ENCODE peak calls at places on chromosomes 13 and 19, in ten cellular contexts. K is GM23248, X is breast epithelium, E is psoas muscle, B is IMR-90, R is GM12878, H is SK-N-SH, Y is pancreas, M is uterus, V is endodermal cell. C is an unnamed sample. For H3K4me1 and H3K27me3, the result is how much of the 10 kb centered on the place peaks cover.

GRCh38 chr19:5561559-5561958 is 6.2 kb downstream of the TINCR start:
- DNase-seq in X (no peak), V (peak), Y (no peak), R (no peak), E (no peak), H (peak), K (no peak), M (no peak), B (no peak), C (no peak)

GRCh38 chr13:50230365-50230978 is 215.2 kb downstream of the KCNRG start:
- DNase-seq in R (no peak), Y (no peak), K (peak), X (no peak), B (peak), V (no peak), H (no peak), E (no peak), M (no peak), C (no peak)

GRCh38 chr13:75968103-75968838 is 332.1 kb downstream of the LMO7 start:
- DNase-seq in K (peak), H (no peak), E (no peak), V (no peak), R (no peak), B (peak), Y (no peak), X (no peak), M (no peak), C (no peak)

GRCh38 chr19:8489591-8490394 is 12.6 kb downstream of the PRAM1 start:
- DNase-seq in X (no peak), K (no peak), R (no peak), Y (no peak), H (no peak), E (no peak), M (no peak), B (no peak), V (peak), C (no peak)

GRCh38 chr13:50626031-50626643 is 217.4 kb downstream of the DLEU7 start:
- DNase-seq in V (no peak), B (no peak), E (no peak), H (no peak), M (no peak), Y (no peak), R (no peak), K (peak), X (no peak), C (no peak)

GRCh38 chr13:110702089-110702488 is 3.8 kb downstream of the CARS2 start:
- DNase-seq in M (no peak), V (no peak), H (no peak), Y (no peak), X (no peak), K (peak), B (no peak), E (no peak), R (no peak), C (no peak)

GRCh38 chr19:58330458-58330857 is 3.7 kb downstream of the ZSCAN22 start:
- DNase-seq in Y (no peak), H (no peak), X (no peak), V (no peak), B (peak), K (peak), E (no peak), R (no peak), M (no peak), C (no peak)

GRCh38 chr13:53501387-53501786 is 472.8 kb downstream of the OLFM4 start:
- DNase-seq in M (no peak), B (no peak), E (no peak), K (no peak), R (no peak), V (no peak), X (no peak), H (no peak), Y (no peak), C (no peak)

GRCh38 chr13:113393226-113393571 is 29.3 kb upstream of the GRTP1 start:
- DNase-seq in E (no peak), K (peak), Y (no peak), R (no peak), B (no peak), H (no peak), V (no peak), X (no peak), M (no peak), C (no peak)

GRCh38 chr13:76014618-76015315 is 378.6 kb downstream of the LMO7 start:
- DNase-seq in M (no peak), H (no peak), K (peak), X (no peak), Y (no peak), E (no peak), B (peak), V (no peak), R (no peak), C (no peak)

GRCh38 chr19:13838943-13839192 is 38.1 kb upstream of the NANOS3 start:
- DNase-seq in V (peak), H (peak), E (no peak), Y (no peak), X (no peak), R (no peak), B (no peak), M (peak), K (no peak), C (no peak)

GRCh38 chr13:59687028-59687427 is 476.7 kb downstream of the DIAPH3 start:
- DNase-seq in V (no peak), H (peak), K (no peak), X (no peak), E (no peak), B (no peak), M (no peak), Y (no peak), R (no peak), C (no peak)

GRCh38 chr19:50453243-50453642 is 20.6 kb downstream of the MYBPC2 start:
- DNase-seq in B (no peak), X (no peak), M (no peak), V (no peak), H (no peak), R (no peak), E (no peak), Y (no peak), K (no peak), C (no peak)

GRCh38 chr19:17348700-17349099 is 11.3 kb downstream of the GTPBP3 start:
- DNase-seq in R (no peak), Y (peak), V (peak), E (peak), H (peak), M (peak), K (peak), B (peak), X (no peak), C (no peak)

GRCh38 chr13:72430923-72431322 is 296.5 kb downstream of the MZT1 start:
- DNase-seq in Y (no peak), R (no peak), B (no peak), M (no peak), E (no peak), X (no peak), V (peak), K (no peak), H (no peak), C (no peak)

GRCh38 chr13:60043262-60043661 is 120.5 kb downstream of the DIAPH3 start:
- DNase-seq in V (no peak), R (no peak), B (peak), X (no peak), H (peak), Y (no peak), M (no peak), K (no peak), E (no peak), C (no peak)

GRCh38 chr19:51882518-51882917 is 5.2 kb downstream of the ZNF577 start:
- DNase-seq in Y (no peak), B (no peak), H (no peak), M (no peak), K (no peak), V (no peak), R (no peak), E (no peak), X (no peak), C (no peak)

GRCh38 chr19:40576585-40577451 is at the start of gene SHKBP1:
- DNase-seq in M (peak), B (peak), X (peak), H (peak), E (peak), R (peak), K (peak), Y (peak), V (peak), C (peak)
- H3K27ac ChIP-seq in M (peak), B (peak), X (peak), H (peak), E (peak), R (peak), K (no peak), Y (peak), V (no peak), C (peak)

DNA sequence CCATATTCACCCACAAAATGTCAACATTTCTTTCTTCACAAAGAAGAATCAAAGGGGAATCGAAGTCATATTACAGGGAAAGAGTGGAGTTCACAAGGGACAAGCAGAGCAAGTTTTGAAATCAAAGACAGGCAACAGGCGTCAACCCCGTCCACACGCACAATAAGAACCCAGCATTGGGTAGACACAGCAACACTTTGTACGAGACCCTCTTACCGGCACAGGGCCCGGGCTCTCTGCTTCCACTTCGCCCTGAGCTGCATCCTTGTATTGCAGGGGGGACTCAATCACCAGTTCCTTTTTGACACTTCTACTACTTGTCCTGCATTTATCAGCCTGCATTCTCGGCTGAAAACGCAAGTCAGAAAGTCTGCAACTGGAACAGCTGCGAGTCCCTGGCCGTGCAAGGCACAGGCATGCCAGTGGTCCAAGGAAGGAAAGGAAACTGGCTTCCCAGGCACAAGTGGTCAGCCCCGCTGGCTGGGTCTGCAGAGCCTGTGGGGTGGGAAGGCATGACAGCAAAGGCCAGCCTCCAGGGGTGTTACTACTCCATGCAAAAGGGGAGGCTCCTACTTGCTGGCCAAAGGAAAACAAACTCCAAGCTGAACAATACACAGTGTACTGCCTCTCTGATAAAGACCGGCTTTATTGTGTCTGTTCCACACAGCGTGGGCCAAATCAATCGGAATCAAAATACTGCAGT is at the start of gene DOCK9:
- DNase-seq in X (peak), Y (peak), H (no peak), E (peak), M (peak), R (no peak), B (peak), K (peak), V (peak), C (no peak)
- H3K4me1 ChIP-seq in X (under half), Y (under half), H (under half), E (under half), M (under half), R (under half), B (under half), K (under half), V (under half), C (half or more)

DNA sequence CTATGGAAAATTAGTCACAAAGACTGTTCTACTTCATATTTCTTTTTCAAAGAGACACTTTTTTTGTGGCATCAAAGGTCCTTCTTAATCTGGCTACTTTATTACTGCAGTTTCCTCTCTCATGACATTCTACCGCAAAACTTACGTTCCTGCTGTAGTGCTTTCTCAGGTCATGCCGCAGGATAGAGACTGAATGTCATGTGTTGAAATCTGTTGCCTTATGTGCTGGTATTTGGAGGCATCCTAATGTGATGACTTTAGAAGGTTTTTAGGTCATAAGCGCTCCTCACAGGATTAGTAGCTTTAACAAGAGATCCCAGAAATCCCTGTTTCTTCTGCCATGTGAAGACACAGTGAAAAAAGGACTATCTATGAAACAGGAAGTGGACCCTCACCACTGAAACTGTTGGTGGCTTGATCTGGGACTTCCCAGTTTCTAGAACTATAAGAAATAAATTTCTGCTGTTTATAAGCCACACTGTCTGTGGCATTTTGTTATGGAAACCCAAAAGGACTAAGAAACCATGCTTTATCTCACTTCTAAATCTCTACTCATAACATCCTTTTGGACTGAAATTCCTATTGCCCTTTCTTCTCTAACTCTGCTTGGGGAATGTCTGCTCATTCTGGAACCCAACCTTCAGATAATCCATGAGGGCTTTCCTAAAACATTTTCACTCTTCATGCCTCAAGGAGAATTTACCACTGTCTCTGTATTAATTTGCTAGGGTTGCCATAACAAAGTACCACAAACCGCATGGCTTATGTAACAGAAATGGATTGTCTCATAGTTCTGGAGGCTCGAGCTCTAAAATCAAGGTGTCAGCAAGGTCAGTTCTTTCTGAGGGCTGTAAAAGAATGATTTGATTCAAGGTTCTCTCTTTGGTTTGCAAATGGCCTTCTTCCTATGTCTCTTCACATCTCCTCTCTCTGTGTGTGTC is 209.5 kb downstream of the LACC1 start:
- DNase-seq in H (no peak), V (no peak), R (no peak), E (no peak), B (no peak), M (no peak), K (peak), Y (no peak), X (no peak), C (peak)
- H3K27me3 ChIP-seq in H (under half), V (under half), R (under half), E (under half), B (under half), M (under half), K (under half), Y (under half), X (under half), C (under half)

GRCh38 chr19:54418030-54418929 is 3.0 kb downstream of the TTYH1 start:
- DNase-seq in B (peak), V (peak), Y (no peak), H (no peak), R (no peak), M (no peak), X (no peak), E (no peak), K (peak), C (no peak)
- H3K27ac ChIP-seq in B (no peak), V (peak), Y (no peak), H (no peak), R (no peak), M (peak), X (peak), E (peak), K (no peak), C (no peak)

GRCh38 chr19:37932985-37933953 is 26.3 kb downstream of the SIPA1L3 start:
- DNase-seq in R (no peak), E (peak), B (peak), X (no peak), H (peak), M (no peak), V (peak), K (peak), Y (peak), C (no peak)
- H3K4me1 ChIP-seq in R (under half), E (under half), B (under half), X (under half), H (under half), M (under half), V (under half), K (under half), Y (under half), C (under half)

GRCh38 chr19:2942928-2943640 is 1.7 kb downstream of the ZNF77 start:
- DNase-seq in K (no peak), M (no peak), H (no peak), V (no peak), R (no peak), B (no peak), Y (no peak), X (no peak), E (no peak), C (no peak)
- H3K27me3 ChIP-seq in K (under half), M (under half), H (under half), V (under half), R (under half), B (under half), Y (under half), X (under half), E (under half), C (under half)

C was measured in CD4-positive, alpha-beta memory T cell.